ENCODE peak calls at places on chromosomes 5 and 9, in eight cellular contexts. R, P, Y, V, N, H, Q and L are unnamed samples.

GRCh38 chr5:59020611-59021285 is 437.9 kb downstream of the RAB3C start:
- DNase-seq in R (peak; percentile 31), P (no peak), Y (no peak), V (no peak), N (no peak), H (no peak), Q (no peak), L (no peak)

GRCh38 chr9:35054871-35055644 is 17.4 kb downstream of the VCP start:
- DNase-seq in R (no peak), P (no peak), Y (no peak), V (no peak), N (no peak), H (no peak), Q (no peak), L (no peak)

GRCh38 chr9:6590329-6590728 is 55.2 kb downstream of the GLDC start:
- DNase-seq in R (no peak), P (no peak), Y (no peak), V (no peak), N (no peak), H (no peak), Q (no peak), L (no peak)

GRCh38 chr9:85715587-85715986 is 26.2 kb downstream of the AGTPBP1 start:
- DNase-seq in R (no peak), P (no peak), Y (no peak), V (no peak), N (no peak), H (no peak), Q (no peak), L (no peak)

GRCh38 chr5:55231476-55232193 is 1.8 kb downstream of the CCNO start:
- DNase-seq in R (no peak), P (peak; percentile 26), Y (no peak), V (no peak), N (no peak), H (no peak), Q (peak; percentile 43), L (no peak)

GRCh38 chr5:172299916-172300439 is 16.4 kb upstream of the UBTD2 start:
- DNase-seq in R (peak; percentile 57), P (no peak), Y (no peak), V (no peak), N (no peak), H (no peak), Q (peak; percentile 54), L (peak; percentile 15)

GRCh38 chr9:94855919-94856318 is 129.4 kb downstream of the AOPEP start:
- DNase-seq in R (no peak), P (no peak), Y (no peak), V (no peak), N (no peak), H (no peak), Q (no peak), L (no peak)

GRCh38 chr5:137778772-137779564 is 24.8 kb upstream of the HNRNPA0 start:
- DNase-seq in R (peak; percentile 7), P (no peak), Y (no peak), V (no peak), N (no peak), H (no peak), Q (peak; percentile 58), L (no peak)

GRCh38 chr5:167759411-167759821 is 532.0 kb upstream of the WWC1 start:
- DNase-seq in R (peak; percentile 92), P (no peak), Y (no peak), V (no peak), N (no peak), H (no peak), Q (peak; percentile 68), L (peak; percentile 65)

GRCh38 chr5:154755361-154756202 is at the start of gene LARP1:
- DNase-seq in R (no peak), P (no peak), Y (no peak), V (no peak), N (peak; percentile 52), H (peak; percentile 57), Q (peak; percentile 67), L (peak; percentile 50)

GRCh38 chr5:139845846-139846681 is 50.5 kb downstream of the PSD2 start:
- DNase-seq in R (no peak), P (no peak), Y (no peak), V (no peak), N (peak; percentile 29), H (no peak), Q (no peak), L (no peak)

GRCh38 chr5:177098103-177098771 is 11.5 kb downstream of the FGFR4 start:
- DNase-seq in R (no peak), P (no peak), Y (no peak), V (no peak), N (no peak), H (no peak), Q (peak; percentile 51), L (peak; percentile 96)

GRCh38 chr5:151151793-151152192 is 5.8 kb downstream of the ANXA6 start:
- DNase-seq in R (peak; percentile 48), P (no peak), Y (no peak), V (no peak), N (no peak), H (peak; percentile 76), Q (peak; percentile 61), L (no peak)

DNA sequence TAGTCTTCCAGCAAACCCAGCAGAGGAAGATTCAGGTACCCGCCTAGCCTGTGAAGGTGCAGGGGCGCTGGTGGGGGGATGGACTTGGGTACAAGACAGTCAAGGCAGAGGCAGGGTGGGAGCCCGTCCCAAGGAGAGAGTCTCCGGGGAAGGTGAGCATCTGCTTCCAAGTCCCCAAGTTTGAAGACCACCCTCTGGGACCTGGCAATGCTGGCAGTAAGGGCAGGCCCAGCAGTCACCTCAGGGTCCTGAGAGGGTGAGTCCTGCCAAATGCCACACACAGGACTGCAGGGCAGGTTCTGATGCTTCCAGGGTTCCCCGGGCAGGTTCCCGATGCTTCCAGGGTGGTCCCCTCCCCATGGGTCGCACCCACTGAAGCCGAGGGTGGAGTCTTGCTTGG is 261.8 kb upstream of the IRX1 start:
- DNase-seq in R (no peak), P (no peak), Y (no peak), V (no peak), N (no peak), H (no peak), Q (no peak), L (no peak)
- H3K27me3 ChIP-seq in R (no peaks in the 10 kb centered on the region), P (no peaks in the 10 kb centered on the region), Y (no peaks in the 10 kb centered on the region), V (no peaks in the 10 kb centered on the region), N (no peaks in the 10 kb centered on the region), H (no peaks in the 10 kb centered on the region), Q (no peaks in the 10 kb centered on the region), L (no peaks in the 10 kb centered on the region)

GRCh38 chr9:137029058-137029922 is 1.3 kb upstream of the ABCA2 start:
- DNase-seq in R (no peak), P (peak; percentile 60), Y (peak; percentile 87), V (peak; percentile 29), N (peak; percentile 73), H (peak; percentile 81), Q (peak; percentile 69), L (peak; percentile 74)
- H3K4me3 ChIP-seq in R (peak overlapping the region; percentile 50), P (peak overlapping the region; percentile 74), Y (peak overlapping the region; percentile 94), V (peak overlapping the region; percentile 69), N (peak overlapping the region; percentile 61), H (peak overlapping the region; percentile 52), Q (no peak overlapping the region), L (peak overlapping the region; percentile 49)

GRCh38 chr9:117094493-117094892 is 320.4 kb downstream of the ASTN2 start:
- DNase-seq in R (peak; percentile 59), P (no peak), Y (no peak), V (no peak), N (no peak), H (no peak), Q (peak; percentile 9), L (peak; percentile 39)

GRCh38 chr9:117097761-117098160 is 317.1 kb downstream of the ASTN2 start:
- DNase-seq in R (no peak), P (no peak), Y (no peak), V (no peak), N (no peak), H (no peak), Q (no peak), L (no peak)

GRCh38 chr9:117098331-117098730 is 316.5 kb downstream of the ASTN2 start:
- DNase-seq in R (no peak), P (no peak), Y (no peak), V (no peak), N (no peak), H (no peak), Q (no peak), L (no peak)

GRCh38 chr9:117095116-117095515 is 319.7 kb downstream of the ASTN2 start:
- DNase-seq in R (peak; percentile 44), P (no peak), Y (no peak), V (no peak), N (no peak), H (no peak), Q (peak; percentile 21), L (peak; percentile 22)

GRCh38 chr9:117096138-117096537 is 318.7 kb downstream of the ASTN2 start:
- DNase-seq in R (no peak), P (no peak), Y (no peak), V (no peak), N (no peak), H (no peak), Q (no peak), L (no peak)
- H3K36me3 ChIP-seq in R (no peaks in the 10 kb centered on the region), P (no peaks in the 10 kb centered on the region), Y (no peaks in the 10 kb centered on the region), V (no peaks in the 10 kb centered on the region), N (no peaks in the 10 kb centered on the region), H (no peaks in the 10 kb centered on the region), Q (no peaks in the 10 kb centered on the region), L (no peaks in the 10 kb centered on the region)

DNA sequence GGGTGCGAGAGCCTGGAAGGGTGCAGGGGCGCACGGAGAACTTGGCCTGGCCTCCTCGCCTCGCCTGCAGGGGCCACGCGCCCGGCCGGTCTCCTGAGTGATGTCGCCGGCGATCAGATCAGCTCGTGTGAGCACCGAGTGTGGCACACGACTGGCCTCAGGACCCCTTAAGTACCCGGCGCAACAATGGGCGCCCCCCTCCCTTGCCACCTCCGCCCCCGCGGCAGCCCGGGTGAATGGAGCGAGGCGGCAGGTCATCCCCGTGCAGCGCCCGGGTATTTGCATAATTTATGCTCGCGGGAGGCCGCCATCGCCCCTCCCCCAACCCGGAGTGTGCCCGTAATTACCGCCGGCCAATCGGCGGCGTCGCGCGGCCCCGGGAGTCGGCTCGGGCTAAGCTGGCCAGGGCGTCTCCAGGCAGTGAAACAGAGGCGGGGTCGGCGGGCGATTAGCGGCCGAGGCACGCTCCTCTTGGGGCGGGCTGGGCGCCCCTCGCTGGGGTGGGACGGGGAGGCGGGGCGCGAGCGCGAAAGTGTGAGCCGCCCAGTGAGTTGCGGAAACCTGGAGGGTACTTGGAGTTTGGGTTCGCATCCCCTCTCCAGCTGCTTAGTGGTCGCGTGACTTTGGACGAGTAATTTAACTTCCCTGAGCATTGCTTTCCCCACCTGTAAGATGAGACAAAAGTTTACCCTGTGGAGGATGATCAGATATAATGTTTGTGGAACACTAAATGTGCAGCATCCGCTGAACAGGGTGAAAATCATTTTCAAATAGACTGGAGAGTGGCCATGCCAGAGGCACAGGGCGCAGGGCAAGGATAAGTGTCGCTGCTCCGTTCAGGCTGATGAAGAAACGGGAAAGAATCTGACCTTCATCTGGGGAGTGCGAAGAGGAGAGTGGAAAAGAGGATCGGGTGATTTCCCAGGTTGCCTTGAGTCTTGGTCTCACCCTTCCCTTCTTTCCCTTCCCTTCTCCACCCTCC is at the start of gene NEUROG1:
- DNase-seq in R (no peak), P (no peak), Y (peak; percentile 46), V (no peak), N (no peak), H (no peak), Q (no peak), L (no peak)
- H3K27me3 ChIP-seq in R (peaks cover 83% of the 10 kb centered on the region), P (peaks cover 23% of the 10 kb centered on the region), Y (peaks cover 9% of the 10 kb centered on the region), V (peaks cover 7% of the 10 kb centered on the region), N (peaks cover 99% of the 10 kb centered on the region), H (peaks cover 58% of the 10 kb centered on the region), Q (peaks cover 81% of the 10 kb centered on the region), L (peaks cover 31% of the 10 kb centered on the region)

DNA sequence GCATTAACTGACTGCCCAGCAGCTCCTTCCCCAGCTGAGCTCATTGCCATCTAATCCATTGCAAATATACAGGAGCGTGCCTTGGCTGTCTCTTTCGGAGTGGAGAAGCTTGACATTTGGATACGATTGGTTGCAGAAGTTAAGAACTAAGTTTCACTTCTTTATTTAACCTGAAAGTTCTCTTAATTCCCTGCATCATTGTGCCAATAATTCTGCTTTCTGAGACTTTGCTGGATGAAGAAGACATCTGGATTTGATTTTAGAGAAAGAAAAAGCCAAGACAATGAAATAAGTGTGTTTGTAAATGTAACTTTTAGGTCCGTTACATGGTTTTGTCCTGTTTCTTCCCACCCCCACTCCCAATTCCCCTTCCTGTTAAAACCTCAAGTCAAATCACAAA is 33.9 kb downstream of the TAS2R1 start:
- DNase-seq in R (no peak), P (no peak), Y (no peak), V (no peak), N (no peak), H (no peak), Q (peak; percentile 22), L (peak; percentile 38)
- H3K4me3 ChIP-seq in R (no peak overlapping the region), P (no peak overlapping the region), Y (peak overlapping the region; percentile 28), V (no peak overlapping the region), N (no peak overlapping the region), H (no peak overlapping the region), Q (peak overlapping the region; percentile 55), L (peak overlapping the region; percentile 24)